ENCODE peak calls at places on chromosomes 3 and 15, in ten cellular contexts. C is mammary epithelial cell, V is right atrium auricular region, S is thoracic aorta, Y is HCT116, K is endothelial cell of umbilical vein, B is MM.1S, R is heart left ventricle, T is lung, J is Peyer's patch. P is an unnamed sample.

GRCh38 chr15:38374477-38374876 is 79.5 kb upstream of the FAM98B start:
- DNase-seq in R (no peak), J (no peak), S (no peak), T (no peak), C (no peak), Y (no peak), K (no peak), B (no peak), V (no peak), P (no peak)

GRCh38 chr15:81191701-81192100 is 5.0 kb upstream of the IL16 start:
- DNase-seq in B (no peak), K (no peak), Y (no peak), C (no peak), S (no peak), J (no peak), V (no peak), T (no peak), R (no peak), P (no peak)

GRCh38 chr3:180563411-180563810 is 38.6 kb upstream of the TTC14 start:
- DNase-seq in S (no peak), K (no peak), C (no peak), Y (no peak), J (no peak), T (no peak), B (no peak), R (no peak), V (no peak), P (no peak)

GRCh38 chr3:124887996-124888298 is 782 bp upstream of the ITGB5 start:
- DNase-seq in J (no peak), Y (no peak), C (no peak), T (no peak), K (no peak), B (no peak), V (no peak), R (no peak), S (no peak), P (no peak)

GRCh38 chr3:156135921-156136655 is 15.7 kb downstream of the KCNAB1 start:
- DNase-seq in T (no peak), S (no peak), K (peak; percentile 13), C (peak; percentile 3), J (no peak), V (no peak), Y (no peak), R (no peak), B (no peak), P (no peak)

GRCh38 chr15:83380682-83381081 is 66.5 kb upstream of the SH3GL3 start:
- DNase-seq in R (no peak), K (peak; percentile 34), T (no peak), B (peak; percentile 72), V (no peak), J (no peak), S (no peak), C (peak; percentile 84), Y (peak; percentile 69), P (peak; percentile 68)

GRCh38 chr3:162764672-162765071 is 1268.1 kb downstream of the OTOL1 start:
- DNase-seq in T (no peak), B (no peak), S (no peak), V (no peak), C (no peak), R (no peak), Y (no peak), J (no peak), K (no peak), P (no peak)

GRCh38 chr3:30578986-30579579 is 27.3 kb upstream of the TGFBR2 start:
- DNase-seq in K (no peak), B (no peak), R (no peak), Y (no peak), J (no peak), T (no peak), S (no peak), V (no peak), C (peak; percentile 92), P (no peak)

GRCh38 chr3:172915911-172916514 is 165.5 kb downstream of the ECT2 start:
- DNase-seq in V (no peak), T (no peak), C (no peak), Y (no peak), K (no peak), J (no peak), R (no peak), B (no peak), S (no peak), P (no peak)

GRCh38 chr15:45829336-45830153 is 194.7 kb downstream of the SQOR start:
- DNase-seq in B (no peak), R (no peak), Y (no peak), C (no peak), V (no peak), K (no peak), S (no peak), J (no peak), T (no peak), P (no peak)

GRCh38 chr3:115990669-115991068 is 367.4 kb downstream of the GAP43 start:
- DNase-seq in B (no peak), K (no peak), C (no peak), S (no peak), V (no peak), Y (no peak), T (no peak), R (no peak), J (no peak), P (no peak)

GRCh38 chr3:31981206-31982181 is at the start of the genes OSBPL10 and ZNF860:
- DNase-seq in B (peak; percentile 24), V (peak; percentile 87), R (peak; percentile 92), T (peak; percentile 89), Y (peak; percentile 57), K (peak; percentile 95), S (peak; percentile 67), C (peak; percentile 94), J (peak; percentile 92), P (peak; percentile 78)

GRCh38 chr15:89396723-89397652 is 62.4 kb upstream of the POLG start:
- DNase-seq in S (no peak), B (no peak), K (no peak), Y (no peak), V (no peak), C (no peak), J (no peak), T (no peak), R (no peak), P (no peak)

GRCh38 chr3:105944721-105945120 is 75.9 kb upstream of the CBLB start:
- DNase-seq in B (no peak), C (peak; percentile 94), R (no peak), Y (no peak), S (no peak), V (no peak), K (no peak), T (no peak), J (no peak), P (no peak)

GRCh38 chr3:189262746-189263145 is 91.0 kb downstream of the TPRG1 start:
- DNase-seq in R (no peak), Y (no peak), C (no peak), J (no peak), B (peak; percentile 36), V (no peak), T (no peak), S (no peak), K (no peak), P (no peak)

GRCh38 chr15:98506711-98507110 is 141.6 kb upstream of the IGF1R start:
- DNase-seq in S (no peak), V (no peak), B (no peak), J (no peak), T (no peak), R (no peak), Y (no peak), K (no peak), C (no peak), P (no peak)

GRCh38 chr15:81373996-81374395 is at the start of gene TMC3:
- DNase-seq in T (no peak), V (no peak), K (no peak), Y (no peak), C (no peak), R (no peak), S (no peak), B (no peak), J (no peak), P (no peak)

GRCh38 chr3:24100694-24101402 is 155.8 kb downstream of the NR1D2 start:
- DNase-seq in T (no peak), J (no peak), V (no peak), K (no peak), Y (no peak), R (no peak), B (no peak), S (no peak), C (no peak), P (no peak)

GRCh38 chr15:58852347-58852746 is 81.1 kb downstream of the SLTM start:
- DNase-seq in R (no peak), J (no peak), S (no peak), Y (no peak), B (no peak), C (no peak), V (no peak), K (no peak), T (no peak), P (no peak)
- TF ChIP-seq CTCF in R (no peak), J (peak; percentile 14), S (no peak), Y (peak; percentile 27), B (no peak), C (peak; percentile 14), V (no peak), K (no peak), T (no peak), P (no peak)

GRCh38 chr15:35055416-35056105 is 29.5 kb downstream of the NANOGP8 start:
- DNase-seq in S (no peak), Y (no peak), V (no peak), J (no peak), R (no peak), K (no peak), T (no peak), B (no peak), C (no peak), P (no peak)
- H3K4me1 ChIP-seq in S (no peaks in the 10 kb centered on the region), Y (no peaks in the 10 kb centered on the region), V (no peaks in the 10 kb centered on the region), J (no peaks in the 10 kb centered on the region), R (no peaks in the 10 kb centered on the region), K (no peaks in the 10 kb centered on the region), T (no peaks in the 10 kb centered on the region), B (peaks cover 18% of the 10 kb centered on the region), C (no peaks in the 10 kb centered on the region), P (no peaks in the 10 kb centered on the region)

DNA sequence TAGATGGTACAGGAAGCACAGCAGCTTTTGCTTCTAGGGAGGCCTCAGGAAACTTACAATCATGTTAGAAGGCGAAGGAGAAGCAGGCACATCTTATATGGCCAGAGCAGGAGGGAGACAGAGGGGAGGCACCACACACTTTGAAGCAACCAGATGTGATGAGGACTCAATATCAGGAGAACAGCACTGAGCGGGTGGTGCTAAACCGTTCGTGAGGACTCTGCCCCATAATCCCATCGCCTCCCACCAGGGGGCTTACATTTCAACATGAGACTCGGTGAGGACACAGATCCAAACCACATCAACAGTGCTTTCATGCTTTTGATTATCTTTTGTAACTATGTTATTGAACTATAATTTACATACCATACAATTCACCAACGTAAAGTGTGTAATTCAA is 7.6 kb upstream of the TMEM44 start:
- DNase-seq in B (no peak), K (peak; percentile 79), V (no peak), S (no peak), C (no peak), T (no peak), R (no peak), Y (peak; percentile 8), J (no peak), P (no peak)
- TF ChIP-seq CTCF in B (peak; percentile 25), K (peak; percentile 61), V (no peak), S (no peak), C (peak; percentile 11), T (no peak), R (no peak), Y (peak; percentile 45), J (no peak), P (no peak)

DNA sequence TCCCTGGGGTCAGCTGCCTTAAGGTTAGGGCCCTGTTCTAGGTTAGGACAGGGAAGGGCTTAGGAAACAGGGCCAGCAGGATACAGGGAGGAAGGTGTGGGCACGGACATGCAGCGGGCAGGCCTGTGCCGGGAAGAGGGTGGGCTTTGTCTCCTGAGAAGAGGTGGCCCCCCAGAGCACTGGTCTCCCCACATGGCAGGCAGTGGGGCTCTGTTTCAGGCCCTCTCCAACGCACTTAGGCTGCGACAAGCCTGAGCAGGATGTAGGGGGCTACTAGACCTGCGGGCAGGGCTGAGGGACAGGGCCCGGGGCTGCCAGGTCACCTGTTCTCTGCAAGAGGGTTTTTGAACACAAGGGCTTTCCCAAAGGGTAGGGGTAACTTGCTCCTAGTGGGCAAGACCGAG is 33.5 kb downstream of the KLF13 start:
- DNase-seq in T (no peak), B (peak; percentile 19), K (no peak), S (no peak), R (no peak), C (no peak), V (no peak), Y (no peak), J (no peak), P (no peak)
- H3K4me1 ChIP-seq in T (peaks cover 61% of the 10 kb centered on the region), B (peaks cover 98% of the 10 kb centered on the region), K (peaks cover 7% of the 10 kb centered on the region), S (peaks cover 40% of the 10 kb centered on the region), R (peaks cover 100% of the 10 kb centered on the region), C (peaks cover 33% of the 10 kb centered on the region), V (no peaks in the 10 kb centered on the region), Y (no peaks in the 10 kb centered on the region), J (peaks cover 72% of the 10 kb centered on the region), P (peaks cover 3% of the 10 kb centered on the region)